ENCODE peak calls at places on chromosomes 13 and 19, in seven cellular contexts. I is amniotic stem cell; M is WERI-Rb-1; J is endothelial cell; S is CD4-positive, alpha-beta memory T cell; Z is MCF 10A; A is germinal center. P is an unnamed sample.

GRCh38 chr19:18401580-18402112 is 4.2 kb upstream of the LRRC25 start:
- DNase-seq in I (no peak), M (no peak), J (peak; percentile 53), S (no peak), Z (peak; percentile 75), A (peak; percentile 74), P (peak; percentile 78)

GRCh38 chr13:113936166-113936565 is 37.7 kb downstream of the C13orf46 start:
- DNase-seq in I (no peak), M (no peak), J (no peak), S (no peak), Z (no peak), A (no peak), P (no peak)

GRCh38 chr19:46416077-46416709 is 2.8 kb upstream of the CCDC8 start:
- DNase-seq in I (peak; percentile 68), M (peak; percentile 98), J (peak; percentile 88), S (no peak), Z (peak; percentile 61), A (no peak), P (peak; percentile 54)

GRCh38 chr13:30052127-30052526 is 201.7 kb upstream of the UBL3 start:
- DNase-seq in I (no peak), M (no peak), J (peak; percentile 6), S (no peak), Z (no peak), A (no peak), P (no peak)

GRCh38 chr19:49801401-49801888 is 11.6 kb downstream of the FUZ start:
- DNase-seq in I (no peak), M (no peak), J (no peak), S (no peak), Z (no peak), A (no peak), P (no peak)

GRCh38 chr19:17830567-17831418 is 9.5 kb upstream of the INSL3 start:
- DNase-seq in I (no peak), M (peak; percentile 82), J (peak; percentile 88), S (peak; percentile 27), Z (no peak), A (peak; percentile 62), P (peak; percentile 95)

GRCh38 chr19:4534836-4535658 is at the start of gene PLIN5:
- DNase-seq in I (no peak), M (peak; percentile 97), J (peak; percentile 77), S (no peak), Z (peak; percentile 32), A (peak; percentile 86), P (peak; percentile 90)

GRCh38 chr19:41367848-41368301 is 3.9 kb upstream of the B9D2 start:
- DNase-seq in I (peak; percentile 82), M (no peak), J (no peak), S (no peak), Z (peak; percentile 46), A (no peak), P (no peak)

GRCh38 chr13:75452564-75452963 is 29.4 kb downstream of the TBC1D4 start:
- DNase-seq in I (no peak), M (no peak), J (no peak), S (no peak), Z (peak; percentile 61), A (no peak), P (no peak)

GRCh38 chr19:17337675-17338439 is 504 bp downstream of the GTPBP3 start:
- DNase-seq in I (no peak), M (no peak), J (no peak), S (no peak), Z (peak; percentile 37), A (peak; percentile 59), P (peak; percentile 39)

GRCh38 chr19:56720281-56720680 is 48.7 kb upstream of the ZNF835 start:
- DNase-seq in I (no peak), M (peak; percentile 16), J (no peak), S (no peak), Z (no peak), A (no peak), P (no peak)